ENCODE peak calls at places on chromosome 22, in five cellular contexts. One of them, this sample, is unnamed.

GRCh38 chr22:39935622-39936021 is 24.6 kb upstream of the TMA7B start:
- DNase-seq in midbrain: no peak
- DNase-seq in stimulated activated CD4-positive, alpha-beta T cell treated with anti-CD3 and anti-CD28 coated beads, Interleukin-1b, Interleukin-23, amount 100 ng/mL, for 24 hours: no peak
- DNase-seq in AG09309: no peak
- DNase-seq in endothelial cell: no peak
- DNase-seq in this sample: no peak

GRCh38 chr22:39433476-39434242 is 23.2 kb upstream of the MGAT3 start:
- DNase-seq in midbrain: peak; percentile 70
- DNase-seq in stimulated activated CD4-positive, alpha-beta T cell treated with anti-CD3 and anti-CD28 coated beads, Interleukin-1b, Interleukin-23, amount 100 ng/mL, for 24 hours: no peak
- DNase-seq in AG09309: no peak
- DNase-seq in endothelial cell: no peak
- DNase-seq in this sample: no peak

GRCh38 chr22:24994070-24994763 is 41.7 kb downstream of the KIAA1671 start:
- DNase-seq in midbrain: no peak
- DNase-seq in stimulated activated CD4-positive, alpha-beta T cell treated with anti-CD3 and anti-CD28 coated beads, Interleukin-1b, Interleukin-23, amount 100 ng/mL, for 24 hours: no peak
- DNase-seq in AG09309: no peak
- DNase-seq in endothelial cell: no peak
- DNase-seq in this sample: peak; percentile 40

GRCh38 chr22:49013707-49014106 is 814.0 kb downstream of the BRD1 start:
- DNase-seq in midbrain: no peak
- DNase-seq in stimulated activated CD4-positive, alpha-beta T cell treated with anti-CD3 and anti-CD28 coated beads, Interleukin-1b, Interleukin-23, amount 100 ng/mL, for 24 hours: no peak
- DNase-seq in AG09309: no peak
- DNase-seq in endothelial cell: no peak
- DNase-seq in this sample: no peak

GRCh38 chr22:46245515-46245914 is 4.6 kb downstream of the CDPF1 start:
- DNase-seq in midbrain: peak; percentile 31
- DNase-seq in stimulated activated CD4-positive, alpha-beta T cell treated with anti-CD3 and anti-CD28 coated beads, Interleukin-1b, Interleukin-23, amount 100 ng/mL, for 24 hours: no peak
- DNase-seq in AG09309: no peak
- DNase-seq in endothelial cell: no peak
- DNase-seq in this sample: no peak

GRCh38 chr22:39938509-39938908 is 21.7 kb upstream of the TMA7B start:
- DNase-seq in midbrain: no peak
- DNase-seq in stimulated activated CD4-positive, alpha-beta T cell treated with anti-CD3 and anti-CD28 coated beads, Interleukin-1b, Interleukin-23, amount 100 ng/mL, for 24 hours: no peak
- DNase-seq in AG09309: no peak
- DNase-seq in endothelial cell: no peak
- DNase-seq in this sample: no peak

GRCh38 chr22:49108636-49109315 is 718.9 kb downstream of the BRD1 start:
- DNase-seq in midbrain: no peak
- DNase-seq in stimulated activated CD4-positive, alpha-beta T cell treated with anti-CD3 and anti-CD28 coated beads, Interleukin-1b, Interleukin-23, amount 100 ng/mL, for 24 hours: no peak
- DNase-seq in AG09309: no peak
- DNase-seq in endothelial cell: no peak
- DNase-seq in this sample: no peak

GRCh38 chr22:46737105-46737975 is 712 bp downstream of the CERK start:
- DNase-seq in midbrain: no peak
- DNase-seq in stimulated activated CD4-positive, alpha-beta T cell treated with anti-CD3 and anti-CD28 coated beads, Interleukin-1b, Interleukin-23, amount 100 ng/mL, for 24 hours: no peak
- DNase-seq in AG09309: no peak
- DNase-seq in endothelial cell: peak; percentile 40
- DNase-seq in this sample: no peak

This sample was measured in 8988T.